ENCODE peak calls at places on chromosomes 12 and 14, in ten cellular contexts. X, Z, L, I, K, M, U, N, G and P are unnamed samples.

GRCh38 chr12:89208661-89209096 is 143.6 kb downstream of the DUSP6 start:
- DNase-seq in X (no peak), Z (no peak), L (no peak), I (no peak), K (no peak), M (no peak), U (peak; percentile 76), N (no peak), G (no peak), P (no peak)

GRCh38 chr14:75132374-75133086 is 5.7 kb upstream of the NEK9 start:
- DNase-seq in X (no peak), Z (peak; percentile 52), L (peak; percentile 79), I (peak; percentile 62), K (peak; percentile 35), M (peak; percentile 50), U (peak; percentile 82), N (no peak), G (no peak), P (no peak)

GRCh38 chr12:69240625-69240984 is 1.2 kb downstream of the CPSF6 start:
- DNase-seq in X (no peak), Z (no peak), L (no peak), I (no peak), K (no peak), M (no peak), U (peak; percentile 28), N (no peak), G (no peak), P (no peak)

GRCh38 chr12:91984571-91984970 is 161.1 kb downstream of the BTG1 start:
- DNase-seq in X (peak; percentile 46), Z (no peak), L (no peak), I (no peak), K (no peak), M (no peak), U (peak; percentile 35), N (no peak), G (no peak), P (no peak)

GRCh38 chr14:33634631-33635030 is 316.2 kb downstream of the EGLN3 start:
- DNase-seq in X (no peak), Z (no peak), L (peak; percentile 45), I (no peak), K (peak; percentile 13), M (no peak), U (no peak), N (no peak), G (no peak), P (no peak)

GRCh38 chr12:50112456-50113218 is 601 bp downstream of the COX14 start:
- DNase-seq in X (no peak), Z (no peak), L (no peak), I (peak; percentile 68), K (no peak), M (peak; percentile 43), U (no peak), N (no peak), G (no peak), P (no peak)

GRCh38 chr14:33847066-33847465 is 103.8 kb downstream of the EGLN3 start:
- DNase-seq in X (no peak), Z (no peak), L (no peak), I (no peak), K (no peak), M (no peak), U (peak; percentile 73), N (no peak), G (no peak), P (no peak)

GRCh38 chr12:15701721-15702156 is 87.4 kb downstream of the EPS8 start:
- DNase-seq in X (no peak), Z (no peak), L (peak; percentile 44), I (no peak), K (no peak), M (no peak), U (peak; percentile 92), N (no peak), G (no peak), P (no peak)

GRCh38 chr12:26833692-26834168 is 736 bp upstream of the ITPR2 start:
- DNase-seq in X (no peak), Z (peak; percentile 57), L (no peak), I (peak; percentile 75), K (no peak), M (peak; percentile 65), U (peak; percentile 91), N (peak; percentile 75), G (peak; percentile 64), P (peak; percentile 20)

GRCh38 chr12:102722147-102722546 is 194.9 kb downstream of the PAH start:
- DNase-seq in X (no peak), Z (no peak), L (no peak), I (no peak), K (no peak), M (no peak), U (no peak), N (no peak), G (no peak), P (no peak)

GRCh38 chr12:101563197-101563596 is 31.6 kb upstream of the MYBPC1 start:
- DNase-seq in X (no peak), Z (no peak), L (no peak), I (no peak), K (no peak), M (no peak), U (no peak), N (no peak), G (no peak), P (no peak)

GRCh38 chr12:49342914-49343731 is 3.6 kb upstream of the DNAJC22 start:
- DNase-seq in X (no peak), Z (peak; percentile 82), L (no peak), I (no peak), K (no peak), M (no peak), U (no peak), N (no peak), G (no peak), P (no peak)

GRCh38 chr12:18139989-18140596 is 50.1 kb upstream of the RERGL start:
- DNase-seq in X (no peak), Z (no peak), L (no peak), I (no peak), K (no peak), M (no peak), U (peak; percentile 51), N (no peak), G (no peak), P (no peak)

DNA sequence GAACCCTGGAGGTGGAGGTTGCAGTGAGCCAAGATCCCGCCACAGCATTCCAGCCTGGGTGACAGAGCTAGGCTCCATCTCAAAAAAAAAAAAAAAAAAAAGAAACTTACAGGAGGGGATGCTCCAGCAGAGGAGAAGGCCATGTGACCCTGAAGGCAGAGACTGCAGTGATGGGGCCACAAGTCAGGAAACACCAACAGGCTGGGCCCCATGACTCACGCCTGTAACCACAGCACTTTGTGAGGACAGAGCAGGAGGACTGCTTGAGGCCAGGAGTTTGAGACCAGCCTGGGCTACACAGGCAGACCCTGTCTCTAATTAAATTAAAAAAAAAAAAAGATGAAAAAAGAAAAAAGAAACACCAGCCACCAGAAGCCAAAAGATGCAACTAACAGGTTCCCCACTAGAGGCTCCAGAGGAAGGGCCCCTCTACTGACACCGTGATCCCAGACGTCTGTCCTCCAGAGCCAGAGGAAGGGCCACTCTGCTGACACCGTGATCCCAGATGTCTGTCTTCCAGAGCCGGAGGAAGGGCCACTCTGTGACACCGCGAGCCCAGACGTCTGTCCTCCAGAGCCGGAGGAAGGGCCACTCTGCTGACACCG is 9.1 kb upstream of the GLT1D1 start:
- DNase-seq in X (no peak), Z (no peak), L (no peak), I (no peak), K (no peak), M (no peak), U (no peak), N (peak; percentile 56), G (no peak), P (no peak)
- TF ChIP-seq CTCF in X (no peak), Z (no peak), L (no peak), I (no peak), K (no peak), M (peak; percentile 39), U (no peak), N (no peak), G (no peak), P (no peak)

GRCh38 chr14:39266871-39267591 is 33.3 kb downstream of the MIA2 start:
- DNase-seq in X (peak; percentile 51), Z (peak; percentile 77), L (peak; percentile 72), I (peak; percentile 86), K (no peak), M (peak; percentile 89), U (peak; percentile 85), N (peak; percentile 91), G (peak; percentile 88), P (peak; percentile 86)

GRCh38 chr14:39264558-39264957 is 30.8 kb downstream of the MIA2 start:
- DNase-seq in X (no peak), Z (no peak), L (no peak), I (no peak), K (no peak), M (no peak), U (peak; percentile 18), N (no peak), G (no peak), P (no peak)

GRCh38 chr14:39266589-39266870 is 32.8 kb downstream of the MIA2 start:
- DNase-seq in X (no peak), Z (peak; percentile 68), L (no peak), I (peak; percentile 90), K (no peak), M (no peak), U (peak; percentile 59), N (peak; percentile 76), G (no peak), P (no peak)

GRCh38 chr14:39265032-39265431 is 31.3 kb downstream of the MIA2 start:
- DNase-seq in X (no peak), Z (no peak), L (peak; percentile 20), I (no peak), K (no peak), M (no peak), U (peak; percentile 33), N (no peak), G (no peak), P (no peak)

GRCh38 chr14:39265741-39266588 is 32.2 kb downstream of the MIA2 start:
- DNase-seq in X (no peak), Z (no peak), L (peak; percentile 32), I (no peak), K (no peak), M (peak; percentile 46), U (peak; percentile 22), N (no peak), G (no peak), P (no peak)
- TF ChIP-seq CTCF in X (no peak), Z (no peak), L (no peak), I (no peak), K (no peak), M (no peak), U (no peak), N (no peak), G (no peak), P (no peak)

DNA sequence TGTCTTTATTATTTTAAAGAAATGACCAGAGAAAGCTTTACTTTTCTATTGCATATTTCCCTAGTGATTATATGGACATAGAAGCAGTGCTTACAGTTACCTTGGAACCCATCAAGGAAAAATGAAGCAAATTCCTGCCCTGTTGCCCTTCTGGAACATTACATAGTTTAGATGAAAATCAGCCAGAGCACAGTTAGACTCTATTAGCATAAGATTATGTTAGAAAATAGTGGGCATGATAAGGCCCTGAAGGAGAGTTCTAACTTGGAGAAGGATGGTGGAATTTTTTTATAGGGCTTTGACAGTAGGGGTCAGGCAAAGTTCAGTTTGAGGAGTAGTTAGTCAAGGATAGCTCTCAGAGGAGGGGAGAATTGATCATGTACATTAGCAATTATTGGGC is 74.3 kb downstream of the FUT8 start:
- DNase-seq in X (no peak), Z (no peak), L (peak; percentile 19), I (no peak), K (no peak), M (no peak), U (no peak), N (no peak), G (no peak), P (no peak)
- TF ChIP-seq CTCF in X (no peak), Z (no peak), L (no peak), I (no peak), K (no peak), M (no peak), U (no peak), N (no peak), G (no peak), P (no peak)

GRCh38 chr12:25295361-25295760 is 44.6 kb upstream of the KRAS start:
- DNase-seq in X (no peak), Z (no peak), L (no peak), I (no peak), K (no peak), M (no peak), U (no peak), N (no peak), G (no peak), P (no peak)
- TF ChIP-seq CTCF in X (no peak), Z (no peak), L (no peak), I (no peak), K (no peak), M (no peak), U (no peak), N (no peak), G (no peak), P (no peak)